ENCODE peak calls at places on chromosomes 4 and X, in five cellular contexts. R is GM12878, S is transverse colon, L is AG10803, Q is GM23248. J is an unnamed sample.

GRCh38 chrX:71454222-71454621 is 78.7 kb upstream of the OGT start:
- DNase-seq in R (no peak), S (no peak), L (no peak), Q (peak; percentile 16), J (no peak)

GRCh38 chrX:9163153-9163790 is 129.3 kb upstream of the FAM9B start:
- DNase-seq in R (no peak), S (no peak), L (peak; percentile 16), Q (peak; percentile 42), J (no peak)

GRCh38 chr4:2041234-2042130 is 17.6 kb upstream of the NAT8L start:
- DNase-seq in R (peak; percentile 34), S (peak; percentile 86), L (peak; percentile 56), Q (peak; percentile 86), J (peak; percentile 99)

GRCh38 chr4:149095798-149096197 is 653.6 kb upstream of the NR3C2 start:
- DNase-seq in R (no peak), S (no peak), L (peak; percentile 69), Q (no peak), J (no peak)

GRCh38 chr4:140595065-140595464 is 26.3 kb upstream of the UCP1 start:
- DNase-seq in R (no peak), S (peak; percentile 41), L (peak; percentile 5), Q (peak; percentile 37), J (peak; percentile 76)

GRCh38 chrX:153882086-153882498 is 3.9 kb downstream of the L1CAM start:
- DNase-seq in R (no peak), S (no peak), L (peak; percentile 2), Q (peak; percentile 20), J (peak; percentile 65)

GRCh38 chr4:10006236-10006603 is 15.1 kb downstream of the SLC2A9 start:
- DNase-seq in R (peak; percentile 82), S (peak; percentile 67), L (peak; percentile 71), Q (peak; percentile 84), J (no peak)

GRCh38 chr4:140926672-140927071 is 170.5 kb upstream of the TBC1D9 start:
- DNase-seq in R (no peak), S (no peak), L (peak; percentile 53), Q (peak; percentile 70), J (no peak)

GRCh38 chrX:45515262-45516215 is 314.9 kb upstream of the DIPK2B start:
- DNase-seq in R (no peak), S (peak; percentile 43), L (peak; percentile 96), Q (peak; percentile 94), J (peak; percentile 19)

GRCh38 chr4:36159208-36159607 is 85.1 kb downstream of the ARAP2 start:
- DNase-seq in R (no peak), S (no peak), L (no peak), Q (no peak), J (peak; percentile 27)

GRCh38 chr4:174716986-174717770 is 111.9 kb downstream of the GLRA3 start:
- DNase-seq in R (no peak), S (no peak), L (no peak), Q (no peak), J (no peak)

GRCh38 chr4:26081795-26082498 is 167.9 kb downstream of the SMIM20 start:
- DNase-seq in R (no peak), S (no peak), L (peak; percentile 40), Q (peak; percentile 48), J (peak; percentile 53)

GRCh38 chr4:64756016-64756415 is 346.8 kb upstream of the TECRL start:
- DNase-seq in R (no peak), S (no peak), L (peak; percentile 17), Q (peak; percentile 26), J (no peak)

GRCh38 chrX:2888309-2888708 is 40.8 kb downstream of the ARSD start:
- DNase-seq in R (no peak), S (no peak), L (no peak), Q (no peak), J (no peak)

GRCh38 chr4:94676910-94677309 is 80.8 kb upstream of the BMPR1B start:
- DNase-seq in R (no peak), S (no peak), L (peak; percentile 81), Q (peak; percentile 50), J (no peak)

GRCh38 chrX:147950352-147950751 is 30.8 kb upstream of the FMR1NB start:
- DNase-seq in R (no peak), S (no peak), L (no peak), Q (no peak), J (no peak)

GRCh38 chr4:83850435-83850834 is 314.5 kb downstream of the GPAT3 start:
- DNase-seq in R (no peak), S (no peak), L (peak; percentile 46), Q (peak; percentile 58), J (no peak)

GRCh38 chrX:1466971-1467561 is 14.4 kb upstream of the ASMTL start:
- DNase-seq in R (no peak), S (peak; percentile 69), L (no peak), Q (no peak), J (no peak)

GRCh38 chrX:47483310-47484268 is 567 bp upstream of the ZNF41 start:
- DNase-seq in R (no peak), S (peak; percentile 16), L (peak; percentile 31), Q (peak; percentile 60), J (peak; percentile 31)

GRCh38 chr4:84814100-84814750 is 152.3 kb downstream of the WDFY3 start:
- DNase-seq in R (no peak), S (no peak), L (peak; percentile 84), Q (peak; percentile 94), J (no peak)

GRCh38 chr4:81452452-81453011 is 19.2 kb downstream of the RASGEF1B start:
- DNase-seq in R (no peak), S (no peak), L (no peak), Q (peak; percentile 34), J (no peak)

GRCh38 chr4:58658701-58659100 is 1548.5 kb upstream of the IGFBP7 start:
- DNase-seq in R (no peak), S (no peak), L (no peak), Q (no peak), J (no peak)

GRCh38 chr4:81786063-81786763 is 314.5 kb upstream of the RASGEF1B start:
- DNase-seq in R (no peak), S (peak; percentile 19), L (no peak), Q (no peak), J (no peak)

GRCh38 chr4:101135371-101136010 is 211.8 kb downstream of the PPP3CA start:
- DNase-seq in R (no peak), S (no peak), L (no peak), Q (no peak), J (no peak)

GRCh38 chrX:145773006-145773405 is 44.6 kb upstream of the SLITRK2 start:
- DNase-seq in R (no peak), S (no peak), L (no peak), Q (no peak), J (no peak)

GRCh38 chrX:57771689-57772088 is 91.6 kb upstream of the NLRP2B start:
- DNase-seq in R (no peak), S (no peak), L (no peak), Q (peak; percentile 27), J (no peak)

GRCh38 chr4:47913328-47913727 is 1.1 kb downstream of the NFXL1 start:
- DNase-seq in R (no peak), S (no peak), L (peak; percentile 21), Q (peak; percentile 60), J (no peak)

GRCh38 chr4:76526585-76526990 is 91.6 kb downstream of the SHROOM3 start:
- DNase-seq in R (no peak), S (no peak), L (peak; percentile 73), Q (no peak), J (no peak)

GRCh38 chrX:13398073-13398823 is 78.4 kb upstream of the ATXN3L start:
- DNase-seq in R (no peak), S (peak; percentile 41), L (peak; percentile 99), Q (peak; percentile 94), J (no peak)

GRCh38 chrX:37800762-37801161 is 20.9 kb downstream of the CYBB start:
- DNase-seq in R (no peak), S (no peak), L (no peak), Q (no peak), J (no peak)

GRCh38 chr4:24180586-24180985 is 290.7 kb upstream of the PPARGC1A start:
- DNase-seq in R (no peak), S (no peak), L (no peak), Q (no peak), J (no peak)

DNA sequence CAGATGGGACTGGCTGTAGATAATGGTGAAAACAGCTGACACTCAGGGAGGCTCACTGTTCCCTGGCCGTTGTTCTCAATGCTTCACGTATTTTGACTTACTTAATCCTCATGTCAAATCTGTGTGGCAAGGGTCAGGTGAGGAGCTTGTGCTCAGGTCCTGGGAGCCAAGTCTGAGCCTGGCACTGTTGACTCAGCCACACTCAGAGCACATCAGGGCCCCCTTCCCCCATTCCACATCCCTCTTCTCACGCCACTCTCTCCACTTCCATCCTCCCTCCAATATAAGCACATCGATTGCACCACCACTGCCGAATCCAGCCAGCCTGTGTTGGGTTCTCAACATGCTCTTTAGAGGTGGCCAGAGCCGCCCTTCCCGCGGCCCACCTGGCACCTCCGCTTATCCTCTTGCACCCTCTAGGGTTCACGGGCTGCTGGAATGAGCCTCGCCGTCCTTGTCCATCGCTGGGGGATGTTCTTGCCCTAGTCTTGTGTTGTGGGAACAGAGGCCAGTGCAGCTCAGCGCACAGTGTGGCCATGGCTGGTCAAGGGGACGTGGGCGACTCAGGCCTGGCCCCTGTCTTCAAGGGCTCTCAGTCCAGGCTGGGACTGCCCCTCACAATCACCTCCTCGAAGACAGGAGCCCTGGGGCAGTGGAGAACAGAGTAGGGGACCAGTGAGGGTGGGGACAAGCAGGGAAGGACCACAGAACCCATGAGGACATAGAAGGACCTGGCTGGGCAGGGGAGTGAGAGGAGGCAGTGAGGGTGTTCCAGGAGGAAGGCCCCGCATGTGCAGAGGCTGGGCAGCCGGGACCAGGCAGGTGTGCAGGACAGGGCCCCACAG is 40.3 kb downstream of the EVC start:
- DNase-seq in R (no peak), S (no peak), L (peak; percentile 95), Q (peak; percentile 47), J (peak; percentile 66)
- H3K4me3 ChIP-seq in R (no peak overlapping the region), S (no peak overlapping the region), L (no peak overlapping the region), Q (no peak overlapping the region), J (no peak overlapping the region)

GRCh38 chr4:152591361-152591760 is 55.5 kb upstream of the FBXW7 start:
- DNase-seq in R (no peak), S (peak; percentile 63), L (peak; percentile 31), Q (peak; percentile 71), J (peak; percentile 72)
- H3K4me3 ChIP-seq in R (no peak overlapping the region), S (no peak overlapping the region), L (peak overlapping the region; percentile 11), Q (peak overlapping the region; percentile 25), J (no peak overlapping the region)

DNA sequence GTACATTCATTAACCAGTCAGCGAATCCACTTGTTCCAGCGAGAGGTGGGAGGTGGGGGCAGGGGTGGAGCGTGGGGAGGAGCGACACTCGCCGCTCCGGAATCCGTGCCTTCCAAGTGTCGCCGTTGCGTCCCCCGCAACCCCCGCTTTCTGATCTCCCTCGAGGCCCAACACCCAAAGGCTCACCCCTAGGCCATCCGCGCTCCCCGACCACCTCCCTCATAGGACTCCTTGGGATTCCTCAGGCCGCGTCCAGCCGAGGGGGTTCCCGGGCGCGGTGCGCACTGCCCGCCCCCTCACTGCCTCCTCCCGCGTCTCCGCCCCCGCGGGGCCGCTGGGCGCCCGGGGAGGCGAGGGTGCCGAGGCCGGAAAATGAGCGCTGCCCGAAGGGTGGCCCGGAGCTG is 108.1 kb upstream of the STOX2 start:
- DNase-seq in R (no peak), S (peak; percentile 48), L (no peak), Q (no peak), J (peak; percentile 67)
- H3K4me3 ChIP-seq in R (no peak overlapping the region), S (peak overlapping the region; percentile 43), L (no peak overlapping the region), Q (no peak overlapping the region), J (peak overlapping the region; percentile 63)

DNA sequence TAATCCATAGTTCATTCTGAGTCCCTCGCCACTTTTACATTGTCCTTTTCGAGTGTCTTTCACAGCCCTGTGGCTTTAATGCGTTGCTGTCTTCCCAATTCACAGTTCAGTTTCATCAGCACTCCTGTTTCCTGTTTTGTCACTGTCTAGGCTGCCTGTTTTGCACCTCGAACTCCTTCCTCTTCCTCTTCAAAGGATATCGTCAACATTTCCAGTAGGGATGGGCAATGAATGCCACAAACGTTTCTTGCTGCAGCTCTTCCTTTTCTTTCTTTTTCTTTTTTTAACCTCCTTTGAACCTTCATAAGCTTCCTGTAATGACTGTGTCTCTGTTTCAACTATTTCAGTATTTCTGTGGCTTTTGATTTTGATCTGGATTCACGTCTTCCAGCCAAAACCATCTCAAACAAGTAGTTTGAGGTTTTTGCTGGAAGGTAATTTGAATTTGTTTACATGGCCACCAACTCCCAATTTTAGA is 105.4 kb downstream of the ANXA3 start:
- DNase-seq in R (no peak), S (no peak), L (peak; percentile 46), Q (no peak), J (no peak)
- H3K4me3 ChIP-seq in R (peak overlapping the region; percentile 39), S (no peak overlapping the region), L (no peak overlapping the region), Q (no peak overlapping the region), J (no peak overlapping the region)